ENCODE peak calls at places on chromosome 11, in four cellular contexts. One of them, this sample, is unnamed.

GRCh38 chr11:114160884-114161283 is 101.4 kb downstream of the ZBTB16 start:
- DNase-seq in HT1080: no peak
- DNase-seq in HuH-7: no peak
- DNase-seq in aorta: no peak
- DNase-seq in this sample: no peak

GRCh38 chr11:71240061-71240690 is 12.2 kb downstream of the SHANK2 start:
- DNase-seq in HT1080: no peak
- DNase-seq in HuH-7: no peak
- DNase-seq in aorta: no peak
- DNase-seq in this sample: no peak

GRCh38 chr11:10385696-10386095 is 69.4 kb upstream of the AMPD3 start:
- DNase-seq in HT1080: no peak
- DNase-seq in HuH-7: no peak
- DNase-seq in aorta: no peak
- DNase-seq in this sample: no peak

GRCh38 chr11:111193924-111194490 is 51.5 kb upstream of the POU2AF2 start:
- DNase-seq in HT1080: no peak
- DNase-seq in HuH-7: no peak
- DNase-seq in aorta: no peak
- DNase-seq in this sample: no peak

GRCh38 chr11:106031210-106031845 is 9.3 kb upstream of the MSANTD4 start:
- DNase-seq in HT1080: peak
- DNase-seq in HuH-7: no peak
- DNase-seq in aorta: no peak
- DNase-seq in this sample: no peak

GRCh38 chr11:1970956-1971355 is 23.8 kb downstream of the MRPL23 start:
- DNase-seq in HT1080: no peak
- DNase-seq in HuH-7: no peak
- DNase-seq in aorta: peak
- DNase-seq in this sample: no peak

GRCh38 chr11:68872216-68873003 is 30.7 kb upstream of the CPT1A start:
- DNase-seq in HT1080: no peak
- DNase-seq in HuH-7: no peak
- DNase-seq in aorta: no peak
- DNase-seq in this sample: no peak

GRCh38 chr11:17719940-17720795 is 797 bp downstream of the MYOD1 start:
- DNase-seq in HT1080: no peak
- DNase-seq in HuH-7: no peak
- DNase-seq in aorta: no peak
- DNase-seq in this sample: peak

GRCh38 chr11:75508051-75508561 is 17.6 kb downstream of the GDPD5 start:
- DNase-seq in HT1080: no peak
- DNase-seq in HuH-7: no peak
- DNase-seq in aorta: no peak
- DNase-seq in this sample: no peak

GRCh38 chr11:111976614-111977140 is 39.5 kb downstream of the DIXDC1 start:
- DNase-seq in HT1080: no peak
- DNase-seq in HuH-7: no peak
- DNase-seq in aorta: peak
- DNase-seq in this sample: no peak

GRCh38 chr11:72721689-72722049 is 30.5 kb downstream of the ARAP1 start:
- DNase-seq in HT1080: no peak
- DNase-seq in HuH-7: no peak
- DNase-seq in aorta: no peak
- DNase-seq in this sample: no peak

GRCh38 chr11:65021509-65021908 is 5.7 kb upstream of the SNX15 start:
- DNase-seq in HT1080: no peak
- DNase-seq in HuH-7: no peak
- DNase-seq in aorta: no peak
- DNase-seq in this sample: no peak

GRCh38 chr11:1841511-1842148 is 2.8 kb downstream of the TNNI2 start:
- DNase-seq in HT1080: no peak
- DNase-seq in HuH-7: no peak
- DNase-seq in aorta: no peak
- DNase-seq in this sample: no peak

GRCh38 chr11:64225608-64226506 is at the start of the genes NUDT22 and TRPT1:
- DNase-seq in HT1080: peak
- DNase-seq in HuH-7: peak
- DNase-seq in aorta: peak
- DNase-seq in this sample: peak

GRCh38 chr11:22991196-22991595 is 130.9 kb upstream of the CCDC179 start:
- DNase-seq in HT1080: no peak
- DNase-seq in HuH-7: no peak
- DNase-seq in aorta: no peak
- DNase-seq in this sample: no peak

GRCh38 chr11:68282141-68282860 is 10.5 kb upstream of the C11orf24 start:
- DNase-seq in HT1080: no peak
- DNase-seq in HuH-7: no peak
- DNase-seq in aorta: no peak
- DNase-seq in this sample: no peak

GRCh38 chr11:94602430-94603372 is 35.5 kb downstream of the PIWIL4 start:
- DNase-seq in HT1080: peak
- DNase-seq in HuH-7: peak
- DNase-seq in aorta: peak
- DNase-seq in this sample: peak

GRCh38 chr11:56990702-56991101 is 2.0 kb downstream of the OR5AK2 start:
- DNase-seq in HT1080: no peak
- DNase-seq in HuH-7: no peak
- DNase-seq in aorta: no peak
- DNase-seq in this sample: no peak

GRCh38 chr11:133811850-133812685 is 33.2 kb downstream of the SPATA19 start:
- DNase-seq in HT1080: no peak
- DNase-seq in HuH-7: no peak
- DNase-seq in aorta: no peak
- DNase-seq in this sample: no peak

GRCh38 chr11:41457216-41458014 is 2.0 kb downstream of the LRRC4C start:
- DNase-seq in HT1080: no peak
- DNase-seq in HuH-7: no peak
- DNase-seq in aorta: no peak
- DNase-seq in this sample: no peak

GRCh38 chr11:134019500-134019899 is 49.4 kb upstream of the JAM3 start:
- DNase-seq in HT1080: no peak
- DNase-seq in HuH-7: no peak
- DNase-seq in aorta: no peak
- DNase-seq in this sample: no peak

GRCh38 chr11:116517077-116517476 is 255.7 kb downstream of the BUD13 start:
- DNase-seq in HT1080: no peak
- DNase-seq in HuH-7: no peak
- DNase-seq in aorta: no peak
- DNase-seq in this sample: no peak

GRCh38 chr11:797300-798092 is 585 bp downstream of the SLC25A22 start:
- DNase-seq in HT1080: peak
- DNase-seq in HuH-7: peak
- DNase-seq in aorta: peak
- DNase-seq in this sample: peak

GRCh38 chr11:71139516-71140205 is 112.7 kb downstream of the SHANK2 start:
- DNase-seq in HT1080: no peak
- DNase-seq in HuH-7: no peak
- DNase-seq in aorta: no peak
- DNase-seq in this sample: no peak

GRCh38 chr11:18706330-18707243 is 8.0 kb downstream of the TMEM86A start:
- DNase-seq in HT1080: no peak
- DNase-seq in HuH-7: no peak
- DNase-seq in aorta: peak
- DNase-seq in this sample: no peak

GRCh38 chr11:64605656-64606585 is 14.9 kb downstream of the SLC22A12 start:
- DNase-seq in HT1080: no peak
- DNase-seq in HuH-7: no peak
- DNase-seq in aorta: no peak
- DNase-seq in this sample: no peak

GRCh38 chr11:61919841-61920631 is 2.7 kb upstream of the RAB3IL1 start:
- DNase-seq in HT1080: no peak
- DNase-seq in HuH-7: peak
- DNase-seq in aorta: peak
- DNase-seq in this sample: peak

GRCh38 chr11:69778373-69778772 is 3.2 kb upstream of the FGF4 start:
- DNase-seq in HT1080: no peak
- DNase-seq in HuH-7: no peak
- DNase-seq in aorta: no peak
- DNase-seq in this sample: no peak

GRCh38 chr11:94060401-94060800 is 39.2 kb downstream of the HEPHL1 start:
- DNase-seq in HT1080: no peak
- DNase-seq in HuH-7: no peak
- DNase-seq in aorta: no peak
- DNase-seq in this sample: no peak

GRCh38 chr11:73961321-73961720 is 10.5 kb downstream of the DNAJB13 start:
- DNase-seq in HT1080: no peak
- DNase-seq in HuH-7: no peak
- DNase-seq in aorta: peak
- DNase-seq in this sample: no peak

GRCh38 chr11:10388096-10388495 is 67.0 kb upstream of the AMPD3 start:
- DNase-seq in HT1080: no peak
- DNase-seq in HuH-7: no peak
- DNase-seq in aorta: no peak
- DNase-seq in this sample: no peak

GRCh38 chr11:73283316-73284035 is 11.3 kb downstream of the P2RY6 start:
- DNase-seq in HT1080: no peak
- DNase-seq in HuH-7: no peak
- DNase-seq in aorta: no peak
- DNase-seq in this sample: no peak

GRCh38 chr11:102551188-102551781 is 20.7 kb upstream of the MMP7 start:
- DNase-seq in HT1080: no peak
- DNase-seq in HuH-7: no peak
- DNase-seq in aorta: no peak
- DNase-seq in this sample: no peak

GRCh38 chr11:122671270-122671906 is 15.9 kb downstream of the UBASH3B start:
- DNase-seq in HT1080: no peak
- DNase-seq in HuH-7: no peak
- DNase-seq in aorta: no peak
- DNase-seq in this sample: no peak

GRCh38 chr11:94201004-94201465 is 72.4 kb downstream of the PANX1 start:
- DNase-seq in HT1080: no peak
- DNase-seq in HuH-7: peak
- DNase-seq in aorta: no peak
- DNase-seq in this sample: peak

GRCh38 chr11:65055538-65055937 is 2.8 kb downstream of the NAALADL1 start:
- DNase-seq in HT1080: no peak
- DNase-seq in HuH-7: no peak
- DNase-seq in aorta: no peak
- DNase-seq in this sample: no peak